ENCODE peak calls at places on chromosomes 7 and 10, in ten cellular contexts. One of them, this sample, is unnamed.
A peak's percentile ranks its signal among the peaks of the same experiment; 100 is the strongest.

GRCh38 chr7:34759477-34760125 is 101.6 kb downstream of the NPSR1 start:
- DNase-seq in IMR-90: peak; percentile 45
- DNase-seq in lung microvascular endothelial cell: peak; percentile 57
- DNase-seq in RCC 7860: peak; percentile 54
- DNase-seq in AG09309: peak; percentile 14
- DNase-seq in dorsolateral prefrontal cortex: no peak
- DNase-seq in heart left ventricle: no peak
- DNase-seq in NCI-H345: peak; percentile 43
- DNase-seq in NCI-H1092 treated with DMSO at 0.1 percent for 48 hours: peak; percentile 68
- DNase-seq in adrenal gland: no peak
- DNase-seq in this sample: no peak

GRCh38 chr7:34128762-34129161 is 223.4 kb downstream of the BMPER start:
- DNase-seq in dorsolateral prefrontal cortex: no peak
- DNase-seq in lung microvascular endothelial cell: no peak
- DNase-seq in RCC 7860: peak; percentile 33
- DNase-seq in NCI-H1092 treated with DMSO at 0.1 percent for 48 hours: no peak
- DNase-seq in heart left ventricle: no peak
- DNase-seq in AG09309: peak; percentile 60
- DNase-seq in adrenal gland: no peak
- DNase-seq in IMR-90: peak; percentile 61
- DNase-seq in NCI-H345: no peak
- DNase-seq in this sample: no peak

GRCh38 chr10:69728335-69728861 is 73.3 kb upstream of the COL13A1 start:
- DNase-seq in NCI-H345: no peak
- DNase-seq in RCC 7860: peak; percentile 85
- DNase-seq in adrenal gland: peak; percentile 60
- DNase-seq in dorsolateral prefrontal cortex: no peak
- DNase-seq in NCI-H1092 treated with DMSO at 0.1 percent for 48 hours: no peak
- DNase-seq in AG09309: no peak
- DNase-seq in lung microvascular endothelial cell: peak; percentile 87
- DNase-seq in heart left ventricle: peak; percentile 44
- DNase-seq in IMR-90: peak; percentile 80
- DNase-seq in this sample: no peak

GRCh38 chr7:39567294-39567693 is 1.1 kb downstream of the YAE1 start:
- DNase-seq in adrenal gland: no peak
- DNase-seq in RCC 7860: no peak
- DNase-seq in NCI-H1092 treated with DMSO at 0.1 percent for 48 hours: no peak
- DNase-seq in AG09309: no peak
- DNase-seq in heart left ventricle: no peak
- DNase-seq in IMR-90: peak; percentile 32
- DNase-seq in lung microvascular endothelial cell: no peak
- DNase-seq in dorsolateral prefrontal cortex: no peak
- DNase-seq in NCI-H345: no peak
- DNase-seq in this sample: no peak

GRCh38 chr7:110001254-110001938 is 1089.5 kb upstream of the LRRN3 start:
- DNase-seq in heart left ventricle: no peak
- DNase-seq in NCI-H1092 treated with DMSO at 0.1 percent for 48 hours: peak; percentile 4
- DNase-seq in IMR-90: no peak
- DNase-seq in dorsolateral prefrontal cortex: no peak
- DNase-seq in RCC 7860: no peak
- DNase-seq in AG09309: no peak
- DNase-seq in adrenal gland: no peak
- DNase-seq in NCI-H345: peak; percentile 22
- DNase-seq in lung microvascular endothelial cell: no peak
- DNase-seq in this sample: no peak

GRCh38 chr10:100014129-100014762 is 4.5 kb upstream of the DNMBP start:
- DNase-seq in adrenal gland: no peak
- DNase-seq in dorsolateral prefrontal cortex: no peak
- DNase-seq in IMR-90: no peak
- DNase-seq in NCI-H1092 treated with DMSO at 0.1 percent for 48 hours: peak; percentile 54
- DNase-seq in RCC 7860: no peak
- DNase-seq in heart left ventricle: no peak
- DNase-seq in lung microvascular endothelial cell: no peak
- DNase-seq in AG09309: no peak
- DNase-seq in NCI-H345: peak; percentile 78
- DNase-seq in this sample: no peak

GRCh38 chr7:73844848-73845460 is 2.6 kb upstream of the METTL27 start:
- DNase-seq in AG09309: peak; percentile 46
- DNase-seq in lung microvascular endothelial cell: no peak
- DNase-seq in IMR-90: peak; percentile 75
- DNase-seq in dorsolateral prefrontal cortex: no peak
- DNase-seq in heart left ventricle: no peak
- DNase-seq in adrenal gland: no peak
- DNase-seq in NCI-H1092 treated with DMSO at 0.1 percent for 48 hours: no peak
- DNase-seq in NCI-H345: no peak
- DNase-seq in RCC 7860: peak; percentile 29
- DNase-seq in this sample: no peak

GRCh38 chr7:153701678-153702077 is 350.5 kb upstream of the DPP6 start:
- DNase-seq in NCI-H345: no peak
- DNase-seq in NCI-H1092 treated with DMSO at 0.1 percent for 48 hours: no peak
- DNase-seq in AG09309: no peak
- DNase-seq in adrenal gland: no peak
- DNase-seq in IMR-90: no peak
- DNase-seq in dorsolateral prefrontal cortex: no peak
- DNase-seq in heart left ventricle: no peak
- DNase-seq in lung microvascular endothelial cell: no peak
- DNase-seq in RCC 7860: no peak
- DNase-seq in this sample: no peak

GRCh38 chr10:67664936-67665335 is 31.1 kb downstream of the CTNNA3 start:
- DNase-seq in heart left ventricle: no peak
- DNase-seq in NCI-H345: no peak
- DNase-seq in adrenal gland: no peak
- DNase-seq in dorsolateral prefrontal cortex: no peak
- DNase-seq in NCI-H1092 treated with DMSO at 0.1 percent for 48 hours: no peak
- DNase-seq in AG09309: peak; percentile 5
- DNase-seq in IMR-90: peak; percentile 23
- DNase-seq in lung microvascular endothelial cell: no peak
- DNase-seq in RCC 7860: no peak
- DNase-seq in this sample: no peak

GRCh38 chr10:77290528-77291155 is 347.0 kb downstream of the KCNMA1 start:
- DNase-seq in NCI-H345: no peak
- DNase-seq in lung microvascular endothelial cell: peak; percentile 69
- DNase-seq in NCI-H1092 treated with DMSO at 0.1 percent for 48 hours: no peak
- DNase-seq in IMR-90: peak; percentile 93
- DNase-seq in adrenal gland: no peak
- DNase-seq in heart left ventricle: no peak
- DNase-seq in dorsolateral prefrontal cortex: no peak
- DNase-seq in AG09309: peak; percentile 84
- DNase-seq in RCC 7860: peak; percentile 99
- DNase-seq in this sample: no peak

GRCh38 chr7:130369110-130369711 is 11.1 kb upstream of the CPA1 start:
- DNase-seq in AG09309: peak; percentile 76
- DNase-seq in dorsolateral prefrontal cortex: no peak
- DNase-seq in NCI-H345: peak; percentile 14
- DNase-seq in adrenal gland: peak; percentile 71
- DNase-seq in heart left ventricle: no peak
- DNase-seq in NCI-H1092 treated with DMSO at 0.1 percent for 48 hours: no peak
- DNase-seq in lung microvascular endothelial cell: peak; percentile 56
- DNase-seq in IMR-90: peak; percentile 75
- DNase-seq in RCC 7860: no peak
- DNase-seq in this sample: no peak

GRCh38 chr10:26755443-26755903 is 58.0 kb downstream of the PDSS1 start:
- DNase-seq in dorsolateral prefrontal cortex: no peak
- DNase-seq in RCC 7860: peak; percentile 66
- DNase-seq in NCI-H1092 treated with DMSO at 0.1 percent for 48 hours: no peak
- DNase-seq in lung microvascular endothelial cell: peak; percentile 34
- DNase-seq in IMR-90: peak; percentile 65
- DNase-seq in heart left ventricle: no peak
- DNase-seq in NCI-H345: no peak
- DNase-seq in AG09309: no peak
- DNase-seq in adrenal gland: no peak
- DNase-seq in this sample: no peak

GRCh38 chr7:22193361-22194016 is 163.5 kb downstream of the RAPGEF5 start:
- DNase-seq in dorsolateral prefrontal cortex: peak; percentile 81
- DNase-seq in NCI-H345: peak; percentile 78
- DNase-seq in adrenal gland: peak; percentile 26
- DNase-seq in heart left ventricle: peak; percentile 16
- DNase-seq in RCC 7860: no peak
- DNase-seq in NCI-H1092 treated with DMSO at 0.1 percent for 48 hours: peak; percentile 81
- DNase-seq in IMR-90: peak; percentile 8
- DNase-seq in lung microvascular endothelial cell: no peak
- DNase-seq in AG09309: no peak
- DNase-seq in this sample: peak; percentile 68

GRCh38 chr10:96225119-96225518 is 46.2 kb downstream of the BLNK start:
- DNase-seq in IMR-90: no peak
- DNase-seq in dorsolateral prefrontal cortex: no peak
- DNase-seq in NCI-H345: no peak
- DNase-seq in adrenal gland: no peak
- DNase-seq in heart left ventricle: no peak
- DNase-seq in AG09309: no peak
- DNase-seq in NCI-H1092 treated with DMSO at 0.1 percent for 48 hours: no peak
- DNase-seq in lung microvascular endothelial cell: no peak
- DNase-seq in RCC 7860: no peak
- DNase-seq in this sample: peak; percentile 32

GRCh38 chr7:148963583-148964509 is 64.5 kb downstream of the PDIA4 start:
- DNase-seq in NCI-H1092 treated with DMSO at 0.1 percent for 48 hours: no peak
- DNase-seq in AG09309: no peak
- DNase-seq in RCC 7860: no peak
- DNase-seq in dorsolateral prefrontal cortex: no peak
- DNase-seq in NCI-H345: peak; percentile 34
- DNase-seq in adrenal gland: no peak
- DNase-seq in IMR-90: no peak
- DNase-seq in lung microvascular endothelial cell: peak; percentile 30
- DNase-seq in heart left ventricle: peak; percentile 25
- DNase-seq in this sample: no peak

GRCh38 chr7:151012921-151013347 is 11.4 kb downstream of the ATG9B start:
- DNase-seq in NCI-H345: no peak
- DNase-seq in AG09309: no peak
- DNase-seq in heart left ventricle: no peak
- DNase-seq in NCI-H1092 treated with DMSO at 0.1 percent for 48 hours: peak; percentile 26
- DNase-seq in dorsolateral prefrontal cortex: no peak
- DNase-seq in lung microvascular endothelial cell: peak; percentile 18
- DNase-seq in RCC 7860: no peak
- DNase-seq in adrenal gland: no peak
- DNase-seq in IMR-90: no peak
- DNase-seq in this sample: no peak

GRCh38 chr10:116521424-116522305 is 24.1 kb upstream of the PNLIP start:
- DNase-seq in heart left ventricle: no peak
- DNase-seq in AG09309: peak; percentile 2
- DNase-seq in NCI-H1092 treated with DMSO at 0.1 percent for 48 hours: no peak
- DNase-seq in adrenal gland: peak; percentile 38
- DNase-seq in NCI-H345: peak; percentile 50
- DNase-seq in RCC 7860: peak; percentile 18
- DNase-seq in dorsolateral prefrontal cortex: peak; percentile 52
- DNase-seq in lung microvascular endothelial cell: peak; percentile 54
- DNase-seq in IMR-90: peak; percentile 52
- DNase-seq in this sample: peak; percentile 55

GRCh38 chr7:120156476-120156875 is 116.5 kb upstream of the KCND2 start:
- DNase-seq in heart left ventricle: no peak
- DNase-seq in NCI-H1092 treated with DMSO at 0.1 percent for 48 hours: no peak
- DNase-seq in IMR-90: no peak
- DNase-seq in AG09309: no peak
- DNase-seq in dorsolateral prefrontal cortex: no peak
- DNase-seq in lung microvascular endothelial cell: no peak
- DNase-seq in adrenal gland: no peak
- DNase-seq in NCI-H345: no peak
- DNase-seq in RCC 7860: no peak
- DNase-seq in this sample: no peak

GRCh38 chr10:11553773-11554381 is 57.6 kb downstream of the USP6NL start:
- DNase-seq in IMR-90: no peak
- DNase-seq in AG09309: no peak
- DNase-seq in NCI-H1092 treated with DMSO at 0.1 percent for 48 hours: no peak
- DNase-seq in adrenal gland: no peak
- DNase-seq in dorsolateral prefrontal cortex: no peak
- DNase-seq in lung microvascular endothelial cell: no peak
- DNase-seq in RCC 7860: no peak
- DNase-seq in heart left ventricle: no peak
- DNase-seq in NCI-H345: no peak
- DNase-seq in this sample: no peak

GRCh38 chr10:2529945-2530344 is 537.4 kb upstream of the PFKP start:
- DNase-seq in NCI-H1092 treated with DMSO at 0.1 percent for 48 hours: no peak
- DNase-seq in adrenal gland: no peak
- DNase-seq in dorsolateral prefrontal cortex: no peak
- DNase-seq in heart left ventricle: no peak
- DNase-seq in IMR-90: no peak
- DNase-seq in AG09309: no peak
- DNase-seq in lung microvascular endothelial cell: no peak
- DNase-seq in RCC 7860: no peak
- DNase-seq in NCI-H345: no peak
- DNase-seq in this sample: no peak

GRCh38 chr7:150901160-150902035 is 49.1 kb downstream of the AOC1 start:
- DNase-seq in lung microvascular endothelial cell: no peak
- DNase-seq in AG09309: no peak
- DNase-seq in heart left ventricle: no peak
- DNase-seq in NCI-H345: peak; percentile 51
- DNase-seq in NCI-H1092 treated with DMSO at 0.1 percent for 48 hours: peak; percentile 86
- DNase-seq in RCC 7860: no peak
- DNase-seq in adrenal gland: peak; percentile 68
- DNase-seq in IMR-90: no peak
- DNase-seq in dorsolateral prefrontal cortex: peak; percentile 57
- DNase-seq in this sample: peak; percentile 72

GRCh38 chr10:24254180-24254579 is 45.2 kb downstream of the KIAA1217 start:
- DNase-seq in NCI-H345: no peak
- DNase-seq in lung microvascular endothelial cell: no peak
- DNase-seq in IMR-90: peak; percentile 40
- DNase-seq in RCC 7860: no peak
- DNase-seq in AG09309: no peak
- DNase-seq in dorsolateral prefrontal cortex: no peak
- DNase-seq in NCI-H1092 treated with DMSO at 0.1 percent for 48 hours: no peak
- DNase-seq in heart left ventricle: no peak
- DNase-seq in adrenal gland: no peak
- DNase-seq in this sample: no peak

GRCh38 chr10:69319911-69320316 is 41.6 kb downstream of the HK1 start:
- DNase-seq in AG09309: no peak
- DNase-seq in lung microvascular endothelial cell: no peak
- DNase-seq in heart left ventricle: no peak
- DNase-seq in adrenal gland: no peak
- DNase-seq in NCI-H1092 treated with DMSO at 0.1 percent for 48 hours: no peak
- DNase-seq in RCC 7860: no peak
- DNase-seq in IMR-90: no peak
- DNase-seq in NCI-H345: no peak
- DNase-seq in dorsolateral prefrontal cortex: no peak
- DNase-seq in this sample: no peak

GRCh38 chr7:338295-339061 is 48.5 kb downstream of the FOXL3 start:
- DNase-seq in dorsolateral prefrontal cortex: no peak
- DNase-seq in adrenal gland: no peak
- DNase-seq in lung microvascular endothelial cell: no peak
- DNase-seq in RCC 7860: no peak
- DNase-seq in NCI-H1092 treated with DMSO at 0.1 percent for 48 hours: no peak
- DNase-seq in heart left ventricle: no peak
- DNase-seq in IMR-90: no peak
- DNase-seq in AG09309: no peak
- DNase-seq in NCI-H345: no peak
- DNase-seq in this sample: no peak

GRCh38 chr10:97765201-97765600 is 6.6 kb downstream of the SFRP5 start:
- DNase-seq in heart left ventricle: no peak
- DNase-seq in lung microvascular endothelial cell: no peak
- DNase-seq in NCI-H345: no peak
- DNase-seq in AG09309: no peak
- DNase-seq in adrenal gland: no peak
- DNase-seq in dorsolateral prefrontal cortex: no peak
- DNase-seq in RCC 7860: no peak
- DNase-seq in IMR-90: no peak
- DNase-seq in NCI-H1092 treated with DMSO at 0.1 percent for 48 hours: no peak
- DNase-seq in this sample: peak; percentile 54

GRCh38 chr7:56074371-56074791 is 10.3 kb downstream of the SUMF2 start:
- DNase-seq in NCI-H345: peak; percentile 64
- DNase-seq in adrenal gland: peak; percentile 93
- DNase-seq in IMR-90: peak; percentile 72
- DNase-seq in RCC 7860: peak; percentile 78
- DNase-seq in lung microvascular endothelial cell: peak; percentile 87
- DNase-seq in AG09309: peak; percentile 40
- DNase-seq in heart left ventricle: peak; percentile 84
- DNase-seq in NCI-H1092 treated with DMSO at 0.1 percent for 48 hours: peak; percentile 87
- DNase-seq in dorsolateral prefrontal cortex: peak; percentile 69
- DNase-seq in this sample: peak; percentile 96

GRCh38 chr10:15254808-15255655 is 86.5 kb upstream of the NMT2 start:
- DNase-seq in dorsolateral prefrontal cortex: peak; percentile 74
- DNase-seq in RCC 7860: no peak
- DNase-seq in lung microvascular endothelial cell: no peak
- DNase-seq in heart left ventricle: peak; percentile 18
- DNase-seq in IMR-90: no peak
- DNase-seq in NCI-H1092 treated with DMSO at 0.1 percent for 48 hours: no peak
- DNase-seq in NCI-H345: no peak
- DNase-seq in AG09309: no peak
- DNase-seq in adrenal gland: no peak
- DNase-seq in this sample: peak; percentile 39

GRCh38 chr10:102111276-102111675 is 8.9 kb downstream of the LDB1 start:
- DNase-seq in NCI-H345: no peak
- DNase-seq in RCC 7860: no peak
- DNase-seq in NCI-H1092 treated with DMSO at 0.1 percent for 48 hours: no peak
- DNase-seq in heart left ventricle: no peak
- DNase-seq in AG09309: no peak
- DNase-seq in IMR-90: no peak
- DNase-seq in adrenal gland: no peak
- DNase-seq in dorsolateral prefrontal cortex: no peak
- DNase-seq in lung microvascular endothelial cell: no peak
- DNase-seq in this sample: no peak